ENCODE peak calls at places on chromosomes 4 and X, in ten cellular contexts. M is iris pigment epithelial cell; Q is activated CD8-positive, alpha-beta memory T cell treated with anti-CD3 and anti-CD28 coated beads for 4 hours; P is T-helper 2 cell; U is left ventricle myocardium superior; V is NCI-H1694; W is CD8-positive, alpha-beta T cell; O is GOT3; D is nucleus accumbens; J is HTR-8/SVneo. F is an unnamed sample.

GRCh38 chr4:30719363-30720020 is 677 bp upstream of the PCDH7 start:
- DNase-seq in O (no peak), W (no peak), Q (no peak), J (peak; percentile 31), V (peak; percentile 25), P (no peak), D (peak; percentile 74), M (peak; percentile 75), U (peak; percentile 75), F (peak; percentile 18)

GRCh38 chrX:94515009-94515408 is 841.0 kb downstream of the FAM133A start:
- DNase-seq in D (no peak), O (no peak), M (no peak), J (no peak), Q (no peak), P (no peak), W (no peak), U (no peak), V (no peak), F (no peak)

GRCh38 chr4:145216532-145216931 is 36.1 kb upstream of the OTUD4 start:
- DNase-seq in Q (no peak), J (peak; percentile 10), M (peak; percentile 52), V (no peak), O (no peak), W (no peak), D (no peak), U (no peak), P (peak; percentile 27), F (peak; percentile 12)

GRCh38 chrX:95718746-95719145 is 965.9 kb upstream of the DIAPH2 start:
- DNase-seq in Q (no peak), O (no peak), J (no peak), M (no peak), U (no peak), V (no peak), D (no peak), W (no peak), P (no peak), F (no peak)

GRCh38 chrX:95764972-95765451 is 919.6 kb upstream of the DIAPH2 start:
- DNase-seq in J (no peak), W (no peak), D (no peak), U (no peak), V (peak; percentile 25), M (peak; percentile 25), P (peak; percentile 0), O (no peak), Q (no peak), F (no peak)

GRCh38 chr4:78002260-78002659 is 54.9 kb upstream of the FRAS1 start:
- DNase-seq in W (no peak), V (no peak), P (no peak), Q (no peak), D (no peak), J (no peak), O (no peak), U (no peak), M (peak; percentile 65), F (no peak)

GRCh38 chr4:107120661-107121060 is 84.5 kb upstream of the DKK2 start:
- DNase-seq in O (no peak), Q (no peak), U (no peak), M (peak; percentile 36), D (no peak), J (no peak), P (no peak), W (no peak), V (no peak), F (no peak)

GRCh38 chr4:147855670-147856069 is 123.8 kb downstream of the ARHGAP10 start:
- DNase-seq in W (no peak), U (no peak), V (no peak), Q (no peak), M (no peak), J (no peak), P (no peak), O (no peak), D (no peak), F (no peak)

GRCh38 chrX:134753185-134754008 is 95.1 kb upstream of the PLAC1 start:
- DNase-seq in J (peak; percentile 20), V (peak; percentile 45), D (no peak), W (no peak), P (no peak), Q (no peak), O (no peak), M (peak; percentile 59), U (no peak), F (peak; percentile 74)

GRCh38 chr4:8608714-8609391 is 16.3 kb downstream of the CPZ start:
- DNase-seq in D (no peak), U (no peak), Q (no peak), J (no peak), V (no peak), M (no peak), W (no peak), O (no peak), P (no peak), F (no peak)

GRCh38 chr4:24705016-24705753 is 90.2 kb upstream of the SOD3 start:
- DNase-seq in O (no peak), W (no peak), U (no peak), J (no peak), D (no peak), Q (no peak), M (no peak), P (no peak), V (no peak), F (no peak)

GRCh38 chrX:16544969-16545368 is 105.0 kb upstream of the S100G start:
- DNase-seq in P (no peak), Q (no peak), U (no peak), W (no peak), V (no peak), J (no peak), M (no peak), D (no peak), O (no peak), F (no peak)

GRCh38 chr4:95835672-95836071 is 4.2 kb upstream of the PDHA2 start:
- DNase-seq in V (no peak), U (no peak), O (no peak), M (no peak), P (peak; percentile 2), D (peak; percentile 3), J (no peak), W (no peak), Q (no peak), F (peak; percentile 15)

GRCh38 chr4:122703868-122704267 is 28.6 kb upstream of the BBS12 start:
- DNase-seq in D (no peak), P (no peak), O (no peak), U (no peak), W (no peak), V (no peak), Q (no peak), M (no peak), J (no peak), F (no peak)

GRCh38 chrX:136608295-136608933 is 39.5 kb upstream of the CD40LG start:
- DNase-seq in U (peak; percentile 49), Q (no peak), P (peak; percentile 80), M (peak; percentile 11), O (no peak), J (no peak), D (peak; percentile 0), V (no peak), W (peak; percentile 59), F (no peak)

GRCh38 chr4:17545374-17546140 is 30.6 kb downstream of the CLRN2 start:
- DNase-seq in O (no peak), M (no peak), U (no peak), P (no peak), D (no peak), V (no peak), Q (no peak), W (no peak), J (no peak), F (no peak)